ENCODE peak calls at places on chromosomes 6 and 20, in nine cellular contexts. L is NCI-H82; U is thoracic aorta; Z is GM23338; M is HTR-8/SVneo; P is activated CD8-positive, alpha-beta memory T cell treated with anti-CD3 and anti-CD28 coated beads for 48 hours; C is RWPE2; F is midbrain; H is WTC11. D is an unnamed sample.

GRCh38 chr6:149483849-149484635 is 772 bp downstream of the ZC3H12D start:
- DNase-seq in F (no peak), Z (no peak), U (no peak), H (no peak), L (no peak), C (no peak), P (no peak), M (no peak), D (no peak)

GRCh38 chr20:63735859-63736718 is at the start of gene LIME1:
- DNase-seq in F (no peak), Z (no peak), U (no peak), L (no peak), H (no peak), P (no peak), C (peak), M (no peak), D (no peak)

GRCh38 chr6:75234126-75234865 is 9.3 kb downstream of the COX7A2 start:
- DNase-seq in P (no peak), H (no peak), U (no peak), C (no peak), Z (no peak), M (no peak), L (no peak), F (peak), D (no peak)

GRCh38 chr6:101847690-101848089 is 454.2 kb downstream of the GRIK2 start:
- DNase-seq in L (no peak), U (no peak), C (no peak), F (no peak), P (no peak), H (no peak), M (no peak), Z (peak), D (no peak)

GRCh38 chr6:85455627-85456026 is 5.7 kb downstream of the NT5E start:
- DNase-seq in M (no peak), P (no peak), C (no peak), F (no peak), U (no peak), L (no peak), Z (no peak), H (no peak), D (no peak)

GRCh38 chr6:36873612-36874011 is 991 bp downstream of the PPIL1 start:
- DNase-seq in H (no peak), F (no peak), P (no peak), M (no peak), C (no peak), Z (peak), U (no peak), L (peak), D (peak)

GRCh38 chr6:14053776-14054175 is 63.8 kb upstream of the CD83 start:
- DNase-seq in L (no peak), P (no peak), H (no peak), Z (no peak), U (no peak), C (no peak), F (no peak), M (no peak), D (no peak)

GRCh38 chr6:31734703-31735500 is 1.4 kb downstream of the CLIC1 start:
- DNase-seq in F (no peak), U (no peak), L (peak), Z (peak), H (no peak), P (no peak), C (no peak), M (peak), D (peak)

GRCh38 chr6:133835901-133836300 is 53.0 kb upstream of the TCF21 start:
- DNase-seq in H (no peak), F (no peak), L (no peak), C (no peak), Z (no peak), M (no peak), U (no peak), P (no peak), D (no peak)

GRCh38 chr6:39887692-39888450 is 46.4 kb downstream of the MOCS1 start:
- DNase-seq in M (peak), L (no peak), C (no peak), U (peak), P (no peak), Z (no peak), H (no peak), F (peak), D (no peak)

GRCh38 chr20:50285376-50286173 is 94.9 kb downstream of the CEBPB start:
- DNase-seq in P (no peak), L (no peak), U (no peak), M (no peak), F (no peak), H (no peak), Z (no peak), C (no peak), D (no peak)

GRCh38 chr6:2853766-2854393 is 12.2 kb upstream of the SERPINB1 start:
- DNase-seq in L (no peak), P (peak), M (peak), H (no peak), U (no peak), Z (peak), F (peak), C (no peak), D (no peak)

GRCh38 chr6:38501931-38502330 is 137.8 kb downstream of the BTBD9 start:
- DNase-seq in P (no peak), U (no peak), Z (no peak), H (no peak), C (no peak), F (no peak), L (peak), M (no peak), D (peak)

GRCh38 chr6:11224252-11224965 is 8.1 kb downstream of the NEDD9 start:
- DNase-seq in Z (no peak), U (no peak), L (no peak), M (peak), H (no peak), F (no peak), P (no peak), C (no peak), D (no peak)